ENCODE peak calls at places on chromosome 12, in nine cellular contexts. S, R, J, I, P, F, Z, D and L are unnamed samples.
A peak's percentile ranks its signal among the peaks of the same experiment; 100 is the strongest.

GRCh38 chr12:100799770-100800169 is 5.2 kb downstream of the ANO4 start:
- DNase-seq in S (no peak), R (no peak), J (peak; percentile 45), I (no peak), P (peak; percentile 75), F (no peak), Z (no peak), D (no peak), L (no peak)

GRCh38 chr12:124828264-124829007 is 35.2 kb downstream of the SCARB1 start:
- DNase-seq in S (peak; percentile 70), R (no peak), J (peak; percentile 74), I (no peak), P (peak; percentile 13), F (no peak), Z (no peak), D (peak; percentile 95), L (no peak)

GRCh38 chr12:88623777-88624548 is 43.7 kb upstream of the KITLG start:
- DNase-seq in S (no peak), R (no peak), J (no peak), I (no peak), P (no peak), F (no peak), Z (peak; percentile 18), D (no peak), L (no peak)

GRCh38 chr12:75977952-75978671 is 53.5 kb downstream of the PHLDA1 start:
- DNase-seq in S (peak; percentile 93), R (peak; percentile 29), J (peak; percentile 100), I (peak; percentile 23), P (peak; percentile 100), F (peak; percentile 100), Z (peak; percentile 33), D (peak; percentile 94), L (peak; percentile 99)

GRCh38 chr12:124730455-124730932 is 133.2 kb downstream of the SCARB1 start:
- DNase-seq in S (peak; percentile 45), R (no peak), J (peak; percentile 52), I (no peak), P (peak; percentile 73), F (no peak), Z (no peak), D (no peak), L (no peak)

GRCh38 chr12:121697093-121697698 is 15.4 kb upstream of the TMEM120B start:
- DNase-seq in S (peak; percentile 78), R (no peak), J (peak; percentile 36), I (no peak), P (peak; percentile 53), F (peak; percentile 52), Z (no peak), D (peak; percentile 54), L (peak; percentile 71)

GRCh38 chr12:10716277-10716676 is 6.8 kb downstream of the YBX3 start:
- DNase-seq in S (no peak), R (no peak), J (no peak), I (no peak), P (no peak), F (no peak), Z (no peak), D (no peak), L (no peak)

GRCh38 chr12:54560374-54560858 is 11.0 kb downstream of the PDE1B start:
- DNase-seq in S (peak; percentile 86), R (peak; percentile 56), J (peak; percentile 79), I (peak; percentile 66), P (peak; percentile 36), F (no peak), Z (peak; percentile 74), D (peak; percentile 94), L (peak; percentile 79)

GRCh38 chr12:32124637-32125036 is 18.0 kb downstream of the BICD1 start:
- DNase-seq in S (no peak), R (no peak), J (no peak), I (no peak), P (no peak), F (no peak), Z (no peak), D (no peak), L (no peak)

GRCh38 chr12:52382854-52383253 is 2.6 kb downstream of the KRT84 start:
- DNase-seq in S (no peak), R (no peak), J (no peak), I (no peak), P (no peak), F (no peak), Z (no peak), D (no peak), L (no peak)

GRCh38 chr12:3160081-3160480 is 82.9 kb downstream of the TSPAN9 start:
- DNase-seq in S (no peak), R (no peak), J (peak; percentile 73), I (no peak), P (peak; percentile 49), F (no peak), Z (no peak), D (no peak), L (no peak)

GRCh38 chr12:56358836-56359532 is 923 bp downstream of the STAT2 start:
- DNase-seq in S (no peak), R (no peak), J (peak; percentile 88), I (no peak), P (peak; percentile 87), F (no peak), Z (no peak), D (no peak), L (peak; percentile 80)

GRCh38 chr12:42944516-42944915 is 355.0 kb upstream of the PRICKLE1 start:
- DNase-seq in S (no peak), R (no peak), J (no peak), I (no peak), P (no peak), F (no peak), Z (no peak), D (no peak), L (no peak)

GRCh38 chr12:64826234-64826633 is 1.8 kb downstream of the TBC1D30 start:
- DNase-seq in S (peak; percentile 78), R (no peak), J (peak; percentile 59), I (no peak), P (peak; percentile 45), F (peak; percentile 42), Z (peak; percentile 80), D (no peak), L (peak; percentile 55)

GRCh38 chr12:51383281-51383905 is 7.8 kb downstream of the GALNT6 start:
- DNase-seq in S (no peak), R (no peak), J (no peak), I (no peak), P (no peak), F (no peak), Z (no peak), D (no peak), L (no peak)

GRCh38 chr12:77813558-77813957 is 17.1 kb upstream of the NAV3 start:
- DNase-seq in S (no peak), R (no peak), J (peak; percentile 32), I (no peak), P (no peak), F (no peak), Z (no peak), D (no peak), L (no peak)

GRCh38 chr12:104498211-104498801 is 41.6 kb downstream of the CHST11 start:
- DNase-seq in S (no peak), R (no peak), J (peak; percentile 88), I (no peak), P (no peak), F (no peak), Z (no peak), D (no peak), L (peak; percentile 92)

GRCh38 chr12:65525501-65526141 is 247.1 kb downstream of the MSRB3 start:
- DNase-seq in S (no peak), R (no peak), J (peak; percentile 75), I (no peak), P (peak; percentile 85), F (no peak), Z (no peak), D (no peak), L (no peak)

GRCh38 chr12:110278137-110278536 is 2.9 kb upstream of the ATP2A2 start:
- DNase-seq in S (no peak), R (no peak), J (no peak), I (no peak), P (no peak), F (no peak), Z (no peak), D (no peak), L (no peak)

GRCh38 chr12:75894965-75895754 is 136.4 kb downstream of the PHLDA1 start:
- DNase-seq in S (no peak), R (no peak), J (no peak), I (no peak), P (no peak), F (no peak), Z (no peak), D (no peak), L (no peak)

GRCh38 chr12:14394317-14395058 is 29.0 kb downstream of the ATF7IP start:
- DNase-seq in S (peak; percentile 75), R (no peak), J (peak; percentile 88), I (no peak), P (peak; percentile 84), F (no peak), Z (peak; percentile 63), D (peak; percentile 57), L (peak; percentile 82)

GRCh38 chr12:43011383-43011926 is 421.9 kb upstream of the PRICKLE1 start:
- DNase-seq in S (no peak), R (no peak), J (no peak), I (no peak), P (no peak), F (no peak), Z (no peak), D (no peak), L (no peak)

GRCh38 chr12:52044284-52044983 is 6.8 kb upstream of the NR4A1 start:
- DNase-seq in S (no peak), R (no peak), J (no peak), I (no peak), P (no peak), F (no peak), Z (no peak), D (no peak), L (no peak)

GRCh38 chr12:92717202-92717601 is 14.4 kb downstream of the PLEKHG7 start:
- DNase-seq in S (no peak), R (no peak), J (peak; percentile 82), I (no peak), P (peak; percentile 38), F (peak; percentile 45), Z (no peak), D (no peak), L (peak; percentile 64)

GRCh38 chr12:5173511-5174011 is 129.9 kb downstream of the KCNA5 start:
- DNase-seq in S (no peak), R (no peak), J (no peak), I (no peak), P (no peak), F (no peak), Z (no peak), D (no peak), L (no peak)

GRCh38 chr12:122834921-122835692 is at the start of gene HIP1R:
- DNase-seq in S (peak; percentile 71), R (peak; percentile 32), J (no peak), I (no peak), P (no peak), F (no peak), Z (peak; percentile 57), D (peak; percentile 50), L (no peak)

GRCh38 chr12:15329891-15330290 is 7.6 kb downstream of the PTPRO start:
- DNase-seq in S (no peak), R (no peak), J (no peak), I (no peak), P (no peak), F (no peak), Z (no peak), D (no peak), L (no peak)

GRCh38 chr12:3553221-3553620 is 62.2 kb downstream of the PRMT8 start:
- DNase-seq in S (no peak), R (no peak), J (no peak), I (no peak), P (no peak), F (no peak), Z (no peak), D (no peak), L (no peak)